ENCODE peak calls at places on chromosomes 6 and 20, in seven cellular contexts. R, G, Q, F, J, L and E are unnamed samples.

GRCh38 chr6:44202332-44202971 is 14.3 kb upstream of the MYMX start:
- DNase-seq in R (no peak), G (no peak), Q (no peak), F (no peak), J (no peak), L (no peak), E (no peak)

GRCh38 chr6:117906454-117906904 is 585 bp upstream of the SLC35F1 start:
- DNase-seq in R (no peak), G (no peak), Q (no peak), F (no peak), J (no peak), L (no peak), E (no peak)

GRCh38 chr20:20368414-20369352 is 779 bp downstream of the INSM1 start:
- DNase-seq in R (no peak), G (no peak), Q (no peak), F (no peak), J (no peak), L (no peak), E (no peak)

GRCh38 chr6:42337985-42338572 is 113.6 kb downstream of the TRERF1 start:
- DNase-seq in R (no peak), G (no peak), Q (no peak), F (no peak), J (no peak), L (no peak), E (no peak)

GRCh38 chr6:91879346-91879995 is 1292.6 kb upstream of the MAP3K7 start:
- DNase-seq in R (no peak), G (peak; percentile 1), Q (no peak), F (no peak), J (no peak), L (no peak), E (no peak)

GRCh38 chr20:59850018-59850641 is 83.3 kb downstream of the SYCP2 start:
- DNase-seq in R (no peak), G (peak; percentile 71), Q (no peak), F (no peak), J (no peak), L (no peak), E (peak; percentile 7)

GRCh38 chr20:36462440-36463211 is 78.7 kb upstream of the MYL9 start:
- DNase-seq in R (no peak), G (peak; percentile 51), Q (peak; percentile 68), F (peak; percentile 93), J (peak; percentile 67), L (peak; percentile 46), E (no peak)

GRCh38 chr6:170473226-170473789 is 79.8 kb downstream of the PSMB1 start:
- DNase-seq in R (no peak), G (no peak), Q (no peak), F (no peak), J (no peak), L (no peak), E (no peak)

GRCh38 chr6:16228043-16228442 is 10.3 kb upstream of the GMPR start:
- DNase-seq in R (no peak), G (no peak), Q (no peak), F (no peak), J (no peak), L (no peak), E (no peak)

GRCh38 chr6:16227048-16227562 is 11.3 kb upstream of the GMPR start:
- DNase-seq in R (no peak), G (no peak), Q (no peak), F (no peak), J (no peak), L (no peak), E (no peak)

GRCh38 chr6:16229710-16230109 is 8.7 kb upstream of the GMPR start:
- DNase-seq in R (no peak), G (no peak), Q (peak; percentile 62), F (no peak), J (no peak), L (peak; percentile 30), E (no peak)

GRCh38 chr6:16227605-16228004 is 10.8 kb upstream of the GMPR start:
- DNase-seq in R (no peak), G (no peak), Q (no peak), F (no peak), J (no peak), L (no peak), E (no peak)

DNA sequence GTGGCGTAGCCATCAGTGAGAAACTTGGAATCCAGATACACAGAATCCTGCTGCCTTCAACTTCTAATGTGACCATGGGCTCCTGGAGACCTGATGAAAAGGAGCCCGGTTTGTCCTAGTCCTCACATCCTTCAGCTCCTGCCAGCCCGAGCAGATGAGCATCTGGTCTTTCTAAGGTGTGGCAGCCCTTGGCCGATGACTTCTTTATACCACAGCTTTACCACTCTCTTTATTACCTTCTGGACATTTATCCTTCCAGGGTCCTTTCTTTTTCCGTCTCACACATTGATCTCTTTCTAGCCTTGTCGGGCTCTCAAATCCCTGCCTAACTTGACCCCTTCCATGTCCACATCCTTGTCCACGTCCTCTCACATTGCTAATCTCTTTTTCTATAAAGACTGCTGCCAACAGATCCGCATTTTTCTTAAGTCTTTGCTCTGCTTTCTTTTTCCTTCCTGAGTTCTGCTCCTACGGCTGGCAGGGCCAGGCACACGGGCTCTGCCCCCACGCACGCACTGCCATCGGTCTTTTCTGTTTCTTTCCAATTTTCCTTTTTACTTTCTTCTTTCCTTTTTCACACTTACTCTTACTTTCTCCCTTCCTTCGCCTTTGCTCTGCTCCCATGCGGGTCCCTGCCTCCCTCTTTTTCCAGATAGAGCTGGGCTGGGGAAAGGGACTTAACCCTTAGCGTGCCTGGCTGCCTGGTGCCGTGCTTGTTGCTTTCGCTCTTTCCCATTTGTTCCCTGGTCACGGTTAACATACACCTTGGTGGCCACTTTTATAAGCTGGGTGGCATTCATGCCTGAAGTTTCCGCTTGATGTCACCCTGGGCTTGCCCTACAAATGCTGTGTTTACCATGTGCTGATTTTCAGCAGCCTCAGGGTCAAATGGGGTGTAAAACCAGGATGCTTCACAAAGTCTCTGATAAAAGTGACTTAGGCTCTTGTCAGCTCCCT is 9.4 kb upstream of the GMPR start:
- DNase-seq in R (no peak), G (no peak), Q (no peak), F (no peak), J (no peak), L (no peak), E (no peak)
- TF ChIP-seq CTCF in R (no peak), G (no peak), Q (no peak), F (peak; percentile 6), J (no peak), L (no peak), E (no peak)

DNA sequence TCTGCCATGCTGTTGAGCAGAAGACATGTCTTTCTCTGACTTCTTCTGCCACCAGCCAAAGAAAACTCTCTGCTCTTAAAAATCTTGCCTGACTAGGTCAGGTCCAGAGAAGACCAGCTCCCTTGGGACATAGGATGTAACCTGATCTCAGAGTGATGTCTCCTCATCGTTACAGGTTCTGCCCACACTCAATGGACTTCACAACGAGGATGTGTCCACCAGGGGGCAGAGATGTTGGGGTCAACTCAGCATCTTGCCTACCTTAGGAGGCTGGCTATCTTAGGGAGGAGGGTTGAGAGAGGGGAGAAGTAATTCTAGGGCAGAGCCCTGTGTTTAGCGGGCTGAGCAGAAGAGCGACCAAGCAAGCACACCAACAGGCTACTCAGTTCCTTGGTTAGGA is 207.6 kb upstream of the CDH4 start:
- DNase-seq in R (no peak), G (no peak), Q (no peak), F (peak; percentile 19), J (no peak), L (no peak), E (no peak)
- TF ChIP-seq CTCF in R (no peak), G (no peak), Q (no peak), F (no peak), J (no peak), L (no peak), E (no peak)

DNA sequence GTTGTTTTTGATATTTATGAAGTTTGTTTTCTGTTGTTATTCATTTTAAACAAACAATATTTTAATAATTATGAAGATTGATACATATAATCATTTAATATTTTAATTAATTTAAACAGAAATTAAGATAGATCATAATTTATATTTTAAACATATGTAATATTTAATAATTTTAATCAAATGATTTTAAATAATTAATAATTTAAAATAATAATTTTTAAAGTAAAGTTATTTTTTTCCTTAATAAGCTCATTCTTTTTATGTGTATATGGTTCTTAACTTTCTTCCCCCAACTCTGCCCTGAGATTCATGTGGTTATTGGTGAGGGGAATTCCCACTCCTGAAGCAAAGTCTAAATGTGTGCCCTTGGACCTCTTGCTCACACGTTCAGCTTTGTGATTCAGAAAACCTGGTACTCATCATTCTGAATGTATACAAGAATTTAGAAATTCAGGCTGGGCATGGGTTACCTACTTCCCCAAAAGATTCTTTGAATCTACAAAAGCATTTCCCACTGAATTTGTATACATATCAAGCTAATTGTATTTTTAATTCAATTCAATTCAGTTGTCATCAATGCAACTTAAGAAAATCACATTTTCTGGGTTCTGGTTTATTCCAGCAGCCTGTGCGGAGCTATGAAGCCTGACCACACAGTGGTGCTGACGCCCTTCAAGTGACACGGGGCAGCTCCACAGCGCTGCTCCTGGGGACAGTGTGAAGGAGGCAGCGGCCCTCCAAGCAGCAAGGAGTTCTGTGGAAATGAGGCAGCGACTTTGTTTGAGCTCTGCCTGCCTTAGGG is 168.9 kb upstream of the UST start:
- DNase-seq in R (peak; percentile 24), G (peak; percentile 68), Q (peak; percentile 76), F (peak; percentile 89), J (peak; percentile 62), L (peak; percentile 55), E (peak; percentile 54)
- TF ChIP-seq CTCF in R (peak; percentile 90), G (peak; percentile 83), Q (peak; percentile 71), F (peak; percentile 91), J (peak; percentile 37), L (peak; percentile 82), E (peak; percentile 96)

GRCh38 chr6:119348308-119349040 is 1.1 kb downstream of the MAN1A1 start:
- DNase-seq in R (no peak), G (peak; percentile 11), Q (peak; percentile 55), F (peak; percentile 69), J (peak; percentile 76), L (no peak), E (no peak)

GRCh38 chr6:119349041-119349340 is 570 bp downstream of the MAN1A1 start:
- DNase-seq in R (no peak), G (peak; percentile 7), Q (no peak), F (no peak), J (no peak), L (no peak), E (no peak)

GRCh38 chr6:119351005-119351394 is 1.4 kb upstream of the MAN1A1 start:
- DNase-seq in R (no peak), G (peak; percentile 26), Q (no peak), F (no peak), J (no peak), L (no peak), E (peak; percentile 18)

GRCh38 chr6:119350202-119351004 is 842 bp upstream of the MAN1A1 start:
- DNase-seq in R (peak; percentile 14), G (peak; percentile 34), Q (no peak), F (no peak), J (no peak), L (no peak), E (peak; percentile 29)

GRCh38 chr6:119349341-119350201 is at the start of gene MAN1A1:
- DNase-seq in R (no peak), G (peak; percentile 92), Q (peak; percentile 93), F (peak; percentile 96), J (peak; percentile 93), L (peak; percentile 45), E (peak; percentile 45)
- TF ChIP-seq CTCF in R (no peak), G (no peak), Q (peak; percentile 32), F (no peak), J (no peak), L (no peak), E (no peak)